ENCODE peak calls at places on chromosomes 16 and 17, in nine cellular contexts. U is germinal center, A is body of pancreas, B is NCI-H1092, H is choroid plexus epithelial cell, T is NCI-H2107, N is T-helper 1 cell, P is heart left ventricle, Z is uterus. Y is an unnamed sample.

GRCh38 chr17:18314059-18314730 is 599 bp downstream of the TOP3A start:
- DNase-seq in U (peak), A (no peak), B (no peak), H (peak), T (no peak), N (no peak), P (peak), Z (no peak), Y (no peak)

GRCh38 chr17:17499402-17500145 is 3.4 kb upstream of the RASD1 start:
- DNase-seq in U (no peak), A (peak), B (no peak), H (no peak), T (no peak), N (no peak), P (no peak), Z (no peak), Y (no peak)

GRCh38 chr17:76382803-76383644 is 1.4 kb upstream of the SPHK1 start:
- DNase-seq in U (peak), A (peak), B (no peak), H (peak), T (no peak), N (peak), P (peak), Z (no peak), Y (no peak)

GRCh38 chr17:40329981-40330794 is 21.2 kb downstream of the RARA start:
- DNase-seq in U (no peak), A (peak), B (peak), H (no peak), T (no peak), N (no peak), P (peak), Z (peak), Y (peak)

GRCh38 chr17:77690271-77691161 is 268.0 kb upstream of the TNRC6C start:
- DNase-seq in U (peak), A (no peak), B (no peak), H (no peak), T (no peak), N (no peak), P (no peak), Z (no peak), Y (no peak)

GRCh38 chr16:49859139-49859947 is 3.4 kb upstream of the ZNF423 start:
- DNase-seq in U (no peak), A (peak), B (no peak), H (no peak), T (no peak), N (no peak), P (peak), Z (peak), Y (peak)

GRCh38 chr16:57409870-57410585 is 5.5 kb downstream of the CCL17 start:
- DNase-seq in U (no peak), A (no peak), B (no peak), H (no peak), T (peak), N (no peak), P (no peak), Z (no peak), Y (peak)

GRCh38 chr16:4404247-4404966 is 12.0 kb downstream of the CORO7 start:
- DNase-seq in U (peak), A (peak), B (no peak), H (peak), T (no peak), N (no peak), P (peak), Z (peak), Y (no peak)

GRCh38 chr17:12644623-12645022 is 21.1 kb upstream of the MYOCD start:
- DNase-seq in U (no peak), A (no peak), B (no peak), H (no peak), T (no peak), N (no peak), P (no peak), Z (no peak), Y (no peak)

GRCh38 chr17:59311051-59311468 is 20.4 kb upstream of the YPEL2 start:
- DNase-seq in U (peak), A (peak), B (peak), H (peak), T (peak), N (peak), P (no peak), Z (peak), Y (peak)

GRCh38 chr17:10727192-10727591 is 2.6 kb downstream of the TMEM220 start:
- DNase-seq in U (no peak), A (no peak), B (no peak), H (no peak), T (no peak), N (no peak), P (no peak), Z (no peak), Y (no peak)